ENCODE peak calls at places on chromosomes 2 and 18, in six cellular contexts. I is stomach, F is GM12891, R is transverse colon, T is ovary, G is NB4. Y is an unnamed sample.

GRCh38 chr2:116142828-116143227 is 1671.7 kb upstream of the DDX18 start:
- DNase-seq in I (no peak), F (no peak), R (no peak), T (no peak), G (no peak), Y (no peak)

GRCh38 chr2:44620189-44620990 is 258.6 kb downstream of the CAMKMT start:
- DNase-seq in I (no peak), F (no peak), R (no peak), T (no peak), G (no peak), Y (no peak)

GRCh38 chr18:392926-393325 is 107.6 kb downstream of the COLEC12 start:
- DNase-seq in I (no peak), F (no peak), R (no peak), T (no peak), G (no peak), Y (no peak)

GRCh38 chr2:197147942-197148341 is 162.6 kb downstream of the ANKRD44 start:
- DNase-seq in I (no peak), F (no peak), R (no peak), T (no peak), G (no peak), Y (no peak)

GRCh38 chr2:185299867-185300266 is 438.7 kb upstream of the FSIP2 start:
- DNase-seq in I (no peak), F (no peak), R (no peak), T (no peak), G (no peak), Y (no peak)

GRCh38 chr2:47313141-47313691 is 89.7 kb upstream of the MSH2 start:
- DNase-seq in I (peak; percentile 39), F (no peak), R (peak; percentile 73), T (no peak), G (no peak), Y (no peak)

GRCh38 chr2:70942900-70943871 is 7.5 kb downstream of the ATP6V1B1 start:
- DNase-seq in I (no peak), F (no peak), R (no peak), T (no peak), G (no peak), Y (no peak)

GRCh38 chr18:28181616-28182015 is 4.7 kb upstream of the CDH2 start:
- DNase-seq in I (no peak), F (no peak), R (no peak), T (no peak), G (no peak), Y (no peak)

GRCh38 chr2:86107031-86107430 is 996 bp downstream of the PTCD3 start:
- DNase-seq in I (no peak), F (no peak), R (no peak), T (no peak), G (peak; percentile 15), Y (no peak)

GRCh38 chr2:86102157-86102556 is 3.5 kb downstream of the POLR1A start:
- DNase-seq in I (no peak), F (no peak), R (no peak), T (no peak), G (no peak), Y (no peak)

GRCh38 chr2:86105252-86105968 is at the start of gene POLR1A:
- DNase-seq in I (peak; percentile 90), F (peak; percentile 41), R (peak; percentile 89), T (peak; percentile 91), G (peak; percentile 96), Y (peak; percentile 36)

DNA sequence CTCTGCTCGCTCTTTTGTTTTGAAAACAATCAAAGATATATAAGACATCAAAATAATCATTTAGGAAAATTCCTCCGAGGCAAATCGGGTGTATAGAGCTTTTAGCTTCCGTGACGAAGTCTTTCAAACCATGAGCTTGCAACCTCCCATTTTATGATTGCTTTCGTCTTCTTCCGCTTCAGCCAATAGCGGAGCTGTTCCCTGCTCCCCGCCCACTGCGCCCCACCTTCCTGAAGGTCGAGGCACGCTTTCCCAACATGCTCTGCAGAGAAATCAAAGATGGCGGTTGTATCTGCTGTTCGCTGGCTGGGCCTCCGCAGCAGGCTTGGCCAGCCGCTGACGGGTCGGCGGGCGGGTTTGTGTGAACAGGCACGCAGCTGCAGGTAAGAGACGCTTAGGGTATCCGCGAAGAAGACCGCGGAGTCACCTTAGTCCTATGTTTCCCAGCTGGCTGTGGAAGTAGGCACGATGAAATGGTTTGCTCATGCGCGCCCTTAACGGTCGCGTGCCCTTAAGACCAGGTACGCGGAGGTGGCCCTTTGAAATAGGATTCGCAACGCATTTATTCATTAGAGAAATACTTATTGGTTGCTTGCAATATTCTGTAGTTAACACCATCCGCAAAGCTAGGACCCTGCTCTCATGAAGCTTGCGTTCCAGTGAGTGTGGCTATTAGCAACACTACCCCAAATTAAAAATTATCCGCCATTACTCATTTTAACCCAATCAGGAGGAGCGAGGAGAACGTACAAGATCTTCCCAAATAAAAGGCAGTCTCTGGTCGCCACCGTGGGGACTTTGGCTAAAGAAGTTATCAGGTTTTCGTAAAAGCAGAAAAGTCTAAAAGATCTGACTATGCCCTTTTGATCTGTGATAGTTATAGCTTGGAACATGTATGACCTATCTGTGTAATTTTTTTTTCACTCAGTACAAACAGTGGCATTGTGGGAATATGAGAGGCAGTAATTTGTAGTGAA is at the start of gene PTCD3:
- DNase-seq in I (peak; percentile 94), F (peak; percentile 65), R (peak; percentile 95), T (peak; percentile 93), G (peak; percentile 98), Y (peak; percentile 77)
- TF ChIP-seq POLR2A in I (no peak), F (peak; percentile 96), R (peak; percentile 84), T (peak; percentile 50), G (peak; percentile 94), Y (peak; percentile 96)

GRCh38 chr2:10788855-10789254 is 23.7 kb downstream of the PDIA6 start:
- DNase-seq in I (no peak), F (no peak), R (no peak), T (no peak), G (no peak), Y (no peak)

GRCh38 chr2:10785260-10785659 is 27.3 kb downstream of the PDIA6 start:
- DNase-seq in I (no peak), F (no peak), R (no peak), T (no peak), G (no peak), Y (no peak)

GRCh38 chr2:10784719-10785118 is 27.9 kb downstream of the PDIA6 start:
- DNase-seq in I (no peak), F (no peak), R (no peak), T (no peak), G (no peak), Y (no peak)

GRCh38 chr2:10786240-10786982 is 26.2 kb downstream of the PDIA6 start:
- DNase-seq in I (no peak), F (no peak), R (no peak), T (no peak), G (no peak), Y (no peak)

DNA sequence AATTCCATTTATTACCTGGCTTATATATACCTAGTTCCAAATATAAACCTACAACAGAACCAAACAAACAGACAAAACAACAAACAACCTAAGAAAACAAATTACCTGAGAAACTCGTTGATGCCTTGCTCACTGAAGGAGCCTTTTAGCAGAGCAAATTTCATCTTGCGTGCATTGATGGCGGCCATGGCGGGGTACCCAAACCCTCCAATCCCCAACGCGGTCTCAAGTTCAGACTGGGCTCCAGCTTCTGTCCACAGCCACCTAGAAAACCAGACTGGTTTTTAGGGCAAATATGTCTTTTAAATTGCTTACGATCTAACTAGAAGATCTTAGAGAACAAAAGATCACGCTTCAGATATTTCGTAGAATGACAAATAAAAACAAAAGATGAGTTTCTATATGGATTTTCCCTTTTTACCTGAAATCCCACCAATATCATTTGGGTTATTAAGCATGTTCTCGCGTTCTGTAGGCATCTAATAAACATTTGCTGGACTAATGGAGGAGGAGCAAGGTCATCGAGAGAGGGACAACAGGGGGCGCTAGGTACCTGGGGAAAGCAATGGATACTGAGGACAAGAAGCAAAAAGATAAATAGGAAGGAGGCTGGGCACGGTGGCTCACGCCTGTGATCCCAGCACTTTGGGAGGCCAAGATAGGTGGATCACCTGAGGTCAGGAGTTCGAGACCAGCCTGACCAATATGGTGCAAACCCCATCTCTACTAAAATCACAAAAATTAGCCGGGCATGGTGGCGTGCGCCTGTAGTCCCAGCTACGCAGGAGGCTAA is 25.2 kb downstream of the PDIA6 start:
- DNase-seq in I (no peak), F (no peak), R (peak; percentile 39), T (no peak), G (peak; percentile 54), Y (no peak)
- TF ChIP-seq POLR2A in I (no peak), F (no peak), R (no peak), T (no peak), G (no peak), Y (no peak)

GRCh38 chr2:147600223-147600622 is 244.6 kb upstream of the ACVR2A start:
- DNase-seq in I (no peak), F (no peak), R (no peak), T (no peak), G (no peak), Y (no peak)
- TF ChIP-seq POLR2A in I (no peak), F (no peak), R (no peak), T (no peak), G (no peak), Y (no peak)

GRCh38 chr2:230942920-230943896 is 18.2 kb upstream of the GPR55 start:
- DNase-seq in I (peak; percentile 25), F (peak; percentile 76), R (peak; percentile 38), T (no peak), G (peak; percentile 84), Y (peak; percentile 79)
- TF ChIP-seq POLR2A in I (no peak), F (peak; percentile 35), R (no peak), T (no peak), G (no peak), Y (peak; percentile 66)

GRCh38 chr18:57630002-57630758 is 8.5 kb upstream of the NARS1 start:
- DNase-seq in I (peak; percentile 98), F (peak; percentile 82), R (peak; percentile 98), T (peak; percentile 97), G (peak; percentile 94), Y (peak; percentile 86)
- TF ChIP-seq POLR2A in I (no peak), F (no peak), R (no peak), T (peak; percentile 3), G (no peak), Y (no peak)

DNA sequence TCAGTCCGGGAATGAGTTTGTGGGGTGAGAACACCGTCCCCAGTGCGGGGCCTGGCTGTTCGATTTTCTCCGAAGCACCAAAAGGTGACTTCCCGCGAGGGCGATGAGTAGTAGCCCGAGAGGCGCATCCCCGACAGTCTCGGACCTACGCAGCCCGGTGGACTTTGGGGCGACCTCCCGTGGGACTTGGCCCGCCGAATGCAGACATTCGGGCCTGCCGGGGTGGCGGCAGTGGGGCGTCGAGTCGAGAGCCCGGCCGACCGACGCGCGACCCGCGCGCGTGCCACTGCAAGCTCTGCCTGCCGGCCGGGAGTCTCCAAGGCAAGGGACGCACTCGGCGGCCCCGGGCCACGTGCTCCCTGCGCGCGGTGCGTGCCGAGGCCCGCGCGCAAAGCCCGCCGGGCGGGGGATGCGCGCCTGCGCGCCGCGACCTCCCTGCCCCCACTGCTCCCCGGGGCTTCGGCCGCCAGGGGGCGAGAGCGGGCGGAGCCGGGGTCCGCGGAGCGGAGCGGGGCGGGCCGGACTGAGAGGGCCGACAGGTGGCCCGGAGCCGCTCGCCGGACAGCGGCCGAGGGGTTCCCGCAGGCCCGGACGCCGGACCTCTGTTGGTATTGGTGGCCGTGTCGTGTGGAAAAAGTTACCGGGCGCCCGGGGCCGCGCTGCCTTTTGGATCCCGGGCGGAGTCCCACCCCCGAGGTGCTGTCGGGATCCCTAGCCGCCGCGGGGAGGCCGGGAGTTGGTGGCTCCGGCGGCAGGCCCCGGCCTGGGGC is 1.8 kb downstream of the PTMA start:
- DNase-seq in I (peak; percentile 91), F (peak; percentile 78), R (peak; percentile 90), T (peak; percentile 94), G (peak; percentile 88), Y (peak; percentile 86)
- TF ChIP-seq POLR2A in I (no peak), F (peak; percentile 96), R (peak; percentile 82), T (peak; percentile 66), G (no peak), Y (peak; percentile 94)

GRCh38 chr2:238158807-238159539 is at the start of gene ERFE:
- DNase-seq in I (no peak), F (peak; percentile 84), R (peak; percentile 47), T (peak; percentile 62), G (peak; percentile 82), Y (peak; percentile 67)
- TF ChIP-seq POLR2A in I (no peak), F (no peak), R (no peak), T (no peak), G (no peak), Y (no peak)

Y was measured in GM12892.